ENCODE peak calls at places on chromosomes 5 and 9, in ten cellular contexts. H is AG09319; R is heart right ventricle; O is activated CD8-positive, alpha-beta T cell treated with anti-CD3 and anti-CD28 coated beads for 36 hours; X is HFFc6; S is left ventricle myocardium inferior; G is mesothelial cell of epicardium; C is kidney; Z is psoas muscle; L is K562. V is an unnamed sample.

GRCh38 chr9:127723450-127723849 is 7.6 kb downstream of the TTC16 start:
- DNase-seq in H (peak; percentile 57), R (no peak), O (no peak), X (peak; percentile 45), S (no peak), G (no peak), C (peak; percentile 37), Z (no peak), L (no peak), V (no peak)

GRCh38 chr9:90641868-90642558 is 611 bp downstream of the DIRAS2 start:
- DNase-seq in H (no peak), R (no peak), O (no peak), X (no peak), S (no peak), G (no peak), C (no peak), Z (no peak), L (no peak), V (no peak)

GRCh38 chr9:20558609-20559016 is 63.7 kb downstream of the MLLT3 start:
- DNase-seq in H (peak; percentile 65), R (no peak), O (peak; percentile 57), X (peak; percentile 95), S (no peak), G (no peak), C (no peak), Z (no peak), L (no peak), V (no peak)

GRCh38 chr5:67182406-67182805 is 14.2 kb downstream of the CD180 start:
- DNase-seq in H (no peak), R (peak; percentile 34), O (peak; percentile 20), X (peak; percentile 61), S (peak; percentile 70), G (no peak), C (peak; percentile 81), Z (peak; percentile 68), L (peak; percentile 14), V (no peak)

GRCh38 chr5:108810717-108811116 is 63.0 kb downstream of the FER start:
- DNase-seq in H (no peak), R (no peak), O (no peak), X (no peak), S (no peak), G (no peak), C (no peak), Z (no peak), L (no peak), V (no peak)

GRCh38 chr9:136377351-136378170 is 4.1 kb upstream of the CARD9 start:
- DNase-seq in H (no peak), R (no peak), O (no peak), X (no peak), S (no peak), G (no peak), C (no peak), Z (peak; percentile 13), L (no peak), V (no peak)

GRCh38 chr5:1029270-1029944 is 20.8 kb downstream of the NKD2 start:
- DNase-seq in H (no peak), R (no peak), O (no peak), X (no peak), S (peak; percentile 5), G (no peak), C (peak; percentile 53), Z (peak; percentile 4), L (no peak), V (no peak)

GRCh38 chr9:132732326-132732725 is 62.1 kb downstream of the GTF3C4 start:
- DNase-seq in H (no peak), R (no peak), O (no peak), X (peak; percentile 20), S (no peak), G (no peak), C (no peak), Z (no peak), L (no peak), V (no peak)

GRCh38 chr5:39783756-39784421 is 359.1 kb upstream of the DAB2 start:
- DNase-seq in H (no peak), R (no peak), O (no peak), X (peak; percentile 60), S (no peak), G (no peak), C (no peak), Z (no peak), L (no peak), V (no peak)

GRCh38 chr5:74132485-74132884 is 506.5 kb downstream of the ARHGEF28 start:
- DNase-seq in H (no peak), R (no peak), O (no peak), X (no peak), S (no peak), G (no peak), C (peak; percentile 60), Z (no peak), L (no peak), V (no peak)

GRCh38 chr9:132507670-132508469 is 74.5 kb upstream of the BARHL1 start:
- DNase-seq in H (peak; percentile 27), R (peak; percentile 37), O (peak; percentile 84), X (peak; percentile 50), S (peak; percentile 50), G (peak; percentile 80), C (peak; percentile 70), Z (peak; percentile 45), L (peak; percentile 87), V (peak; percentile 91)

GRCh38 chr5:176741566-176742211 is 68.7 kb upstream of the UNC5A start:
- DNase-seq in H (no peak), R (no peak), O (no peak), X (no peak), S (no peak), G (no peak), C (no peak), Z (no peak), L (no peak), V (peak; percentile 17)

GRCh38 chr5:2006193-2006970 is 123.7 kb upstream of the IRX4 start:
- DNase-seq in H (no peak), R (no peak), O (no peak), X (no peak), S (no peak), G (no peak), C (no peak), Z (no peak), L (no peak), V (no peak)

GRCh38 chr9:96555567-96556386 is 63.9 kb downstream of the CDC14B start:
- DNase-seq in H (no peak), R (no peak), O (no peak), X (peak; percentile 51), S (no peak), G (no peak), C (no peak), Z (no peak), L (no peak), V (no peak)

GRCh38 chr9:6909186-6909585 is 151.4 kb downstream of the KDM4C start:
- DNase-seq in H (no peak), R (no peak), O (no peak), X (no peak), S (no peak), G (no peak), C (no peak), Z (no peak), L (no peak), V (no peak)

GRCh38 chr9:6907772-6908381 is 150.1 kb downstream of the KDM4C start:
- DNase-seq in H (no peak), R (no peak), O (peak; percentile 18), X (peak; percentile 33), S (no peak), G (no peak), C (no peak), Z (no peak), L (no peak), V (no peak)

GRCh38 chr9:6910497-6910896 is 152.7 kb downstream of the KDM4C start:
- DNase-seq in H (no peak), R (no peak), O (no peak), X (no peak), S (no peak), G (no peak), C (no peak), Z (no peak), L (no peak), V (no peak)

GRCh38 chr9:6911901-6912650 is 154.3 kb downstream of the KDM4C start:
- DNase-seq in H (no peak), R (no peak), O (no peak), X (no peak), S (no peak), G (no peak), C (no peak), Z (no peak), L (no peak), V (no peak)

GRCh38 chr9:6910032-6910431 is 152.3 kb downstream of the KDM4C start:
- DNase-seq in H (no peak), R (no peak), O (no peak), X (peak; percentile 26), S (no peak), G (no peak), C (no peak), Z (no peak), L (no peak), V (no peak)
- TF ChIP-seq CTCF in H (peak; percentile 57), R (no peak), O (peak; percentile 41), X (peak; percentile 80), S (peak; percentile 45), G (no peak), C (peak; percentile 26), Z (peak; percentile 28), L (peak; percentile 57), V (no peak)

GRCh38 chr9:94743035-94743954 is 16.8 kb downstream of the AOPEP start:
- DNase-seq in H (no peak), R (no peak), O (no peak), X (no peak), S (no peak), G (no peak), C (no peak), Z (no peak), L (no peak), V (no peak)
- TF ChIP-seq CTCF in H (no peak), R (no peak), O (no peak), X (no peak), S (no peak), G (no peak), C (no peak), Z (no peak), L (no peak), V (no peak)

GRCh38 chr5:132807163-132807838 is 5.8 kb upstream of the SOWAHA start:
- DNase-seq in H (no peak), R (no peak), O (peak; percentile 12), X (no peak), S (no peak), G (no peak), C (no peak), Z (no peak), L (peak; percentile 60), V (no peak)
- TF ChIP-seq CTCF in H (no peak), R (no peak), O (no peak), X (no peak), S (no peak), G (no peak), C (no peak), Z (no peak), L (peak; percentile 61), V (no peak)

DNA sequence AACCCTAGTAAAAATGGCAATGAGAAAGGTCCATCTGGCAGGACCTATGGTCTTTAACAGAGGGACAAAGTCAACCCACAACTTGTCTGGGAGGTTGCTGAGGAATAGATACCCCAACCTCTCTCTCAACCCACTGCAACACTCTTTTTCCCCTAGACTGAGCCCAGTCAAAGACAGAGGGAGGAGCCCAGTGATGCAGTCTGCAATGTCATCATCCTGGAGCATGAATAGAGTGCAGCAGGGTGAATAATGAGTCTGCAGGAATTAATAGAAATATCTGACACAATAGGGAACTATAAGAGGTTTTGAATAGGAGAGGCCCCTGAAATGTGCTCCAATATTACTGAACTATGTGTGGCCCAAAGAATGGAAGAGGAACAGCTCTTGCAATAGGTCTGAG is 59.0 kb downstream of the PDCD1LG2 start:
- DNase-seq in H (no peak), R (no peak), O (no peak), X (no peak), S (no peak), G (no peak), C (no peak), Z (no peak), L (no peak), V (no peak)
- TF ChIP-seq CTCF in H (no peak), R (no peak), O (no peak), X (no peak), S (no peak), G (no peak), C (no peak), Z (no peak), L (no peak), V (no peak)